ENCODE peak calls at places on chromosomes 4 and X, in four cellular contexts. One of them, this sample, is unnamed. For H3K27me3, the result is how much of the 10 kb centered on the place peaks cover.

GRCh38 chr4:95153182-95153581 is 395.4 kb downstream of the BMPR1B start:
- DNase-seq in sigmoid colon: no peak
- DNase-seq in Panc1: no peak
- DNase-seq in breast epithelium: no peak
- DNase-seq in this sample: no peak

GRCh38 chrX:106042296-106042695 is 3.8 kb upstream of the SERPINA7 start:
- DNase-seq in sigmoid colon: no peak
- DNase-seq in Panc1: no peak
- DNase-seq in breast epithelium: no peak
- DNase-seq in this sample: no peak

GRCh38 chrX:130179579-130180215 is 7.9 kb downstream of the RAB33A start:
- DNase-seq in sigmoid colon: no peak
- DNase-seq in Panc1: no peak
- DNase-seq in breast epithelium: no peak
- DNase-seq in this sample: no peak

GRCh38 chrX:100413231-100413630 is 3.2 kb upstream of the PCDH19 start:
- DNase-seq in sigmoid colon: no peak
- DNase-seq in Panc1: no peak
- DNase-seq in breast epithelium: no peak
- DNase-seq in this sample: no peak

GRCh38 chrX:129565046-129565649 is 25.1 kb downstream of the OCRL start:
- DNase-seq in sigmoid colon: no peak
- DNase-seq in Panc1: no peak
- DNase-seq in breast epithelium: no peak
- DNase-seq in this sample: no peak

GRCh38 chrX:71978164-71978563 is 67.5 kb downstream of the NHSL2 start:
- DNase-seq in sigmoid colon: no peak
- DNase-seq in Panc1: no peak
- DNase-seq in breast epithelium: no peak
- DNase-seq in this sample: no peak

GRCh38 chr4:85713005-85713404 is 238.1 kb downstream of the ARHGAP24 start:
- DNase-seq in sigmoid colon: no peak
- DNase-seq in Panc1: no peak
- DNase-seq in breast epithelium: no peak
- DNase-seq in this sample: no peak

GRCh38 chrX:1851527-1851926 is 236.7 kb downstream of the ASMT start:
- DNase-seq in sigmoid colon: no peak
- DNase-seq in Panc1: no peak
- DNase-seq in breast epithelium: no peak
- DNase-seq in this sample: no peak

GRCh38 chrX:23331701-23332100 is 2.9 kb upstream of the PTCHD1 start:
- DNase-seq in sigmoid colon: no peak
- DNase-seq in Panc1: no peak
- DNase-seq in breast epithelium: no peak
- DNase-seq in this sample: no peak

GRCh38 chr4:83219344-83219990 is 65.1 kb downstream of the COQ2 start:
- DNase-seq in sigmoid colon: no peak
- DNase-seq in Panc1: no peak
- DNase-seq in breast epithelium: peak
- DNase-seq in this sample: no peak

GRCh38 chrX:68647156-68647957 is at the start of gene STARD8:
- DNase-seq in sigmoid colon: no peak
- DNase-seq in Panc1: no peak
- DNase-seq in breast epithelium: no peak
- DNase-seq in this sample: peak

GRCh38 chr4:183261953-183262775 is 57.9 kb downstream of the CLDN22 start:
- DNase-seq in sigmoid colon: peak
- DNase-seq in Panc1: no peak
- DNase-seq in breast epithelium: peak
- DNase-seq in this sample: peak

GRCh38 chrX:7925867-7926472 is 1.2 kb downstream of the PNPLA4 start:
- DNase-seq in sigmoid colon: peak
- DNase-seq in Panc1: no peak
- DNase-seq in breast epithelium: peak
- DNase-seq in this sample: no peak

GRCh38 chr4:7161721-7162214 is 30.6 kb upstream of the SORCS2 start:
- DNase-seq in sigmoid colon: peak
- DNase-seq in Panc1: no peak
- DNase-seq in breast epithelium: peak
- DNase-seq in this sample: no peak

GRCh38 chr4:11548529-11549176 is 120.0 kb upstream of the HS3ST1 start:
- DNase-seq in sigmoid colon: no peak
- DNase-seq in Panc1: no peak
- DNase-seq in breast epithelium: no peak
- DNase-seq in this sample: no peak

GRCh38 chr4:119103263-119103662 is 32.4 kb upstream of the MYOZ2 start:
- DNase-seq in sigmoid colon: peak
- DNase-seq in Panc1: peak
- DNase-seq in breast epithelium: peak
- DNase-seq in this sample: no peak

GRCh38 chr4:46425775-46426400 is 36.0 kb upstream of the GABRA2 start:
- DNase-seq in sigmoid colon: no peak
- DNase-seq in Panc1: no peak
- DNase-seq in breast epithelium: no peak
- DNase-seq in this sample: no peak

GRCh38 chr4:188282620-188283232 is 143.5 kb downstream of the TRIML1 start:
- DNase-seq in sigmoid colon: no peak
- DNase-seq in Panc1: no peak
- DNase-seq in breast epithelium: no peak
- DNase-seq in this sample: no peak

GRCh38 chr4:48380583-48381167 is 39.3 kb downstream of the SLAIN2 start:
- DNase-seq in sigmoid colon: no peak
- DNase-seq in Panc1: no peak
- DNase-seq in breast epithelium: no peak
- DNase-seq in this sample: no peak

DNA sequence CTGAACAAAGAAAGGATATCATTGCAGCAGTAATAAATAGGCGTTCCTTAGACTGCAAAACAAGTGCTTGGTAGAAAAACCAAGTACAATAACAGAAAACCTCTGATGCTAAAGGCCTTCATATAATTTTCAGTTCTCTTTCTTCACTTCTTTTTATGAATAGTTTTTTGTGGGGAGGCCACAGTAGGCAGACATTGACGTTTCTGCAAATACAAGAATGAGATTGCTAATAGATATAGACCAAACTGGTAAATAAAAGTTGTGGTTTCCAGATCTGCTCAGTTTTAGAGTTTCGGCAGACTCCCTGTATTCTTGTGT is 57.0 kb upstream of the RAP1GDS1 start:
- DNase-seq in sigmoid colon: no peak
- DNase-seq in Panc1: no peak
- DNase-seq in breast epithelium: no peak
- DNase-seq in this sample: no peak
- H3K27me3 ChIP-seq in sigmoid colon: under half
- H3K27me3 ChIP-seq in Panc1: under half
- H3K27me3 ChIP-seq in breast epithelium: under half
- H3K27me3 ChIP-seq in this sample: under half

DNA sequence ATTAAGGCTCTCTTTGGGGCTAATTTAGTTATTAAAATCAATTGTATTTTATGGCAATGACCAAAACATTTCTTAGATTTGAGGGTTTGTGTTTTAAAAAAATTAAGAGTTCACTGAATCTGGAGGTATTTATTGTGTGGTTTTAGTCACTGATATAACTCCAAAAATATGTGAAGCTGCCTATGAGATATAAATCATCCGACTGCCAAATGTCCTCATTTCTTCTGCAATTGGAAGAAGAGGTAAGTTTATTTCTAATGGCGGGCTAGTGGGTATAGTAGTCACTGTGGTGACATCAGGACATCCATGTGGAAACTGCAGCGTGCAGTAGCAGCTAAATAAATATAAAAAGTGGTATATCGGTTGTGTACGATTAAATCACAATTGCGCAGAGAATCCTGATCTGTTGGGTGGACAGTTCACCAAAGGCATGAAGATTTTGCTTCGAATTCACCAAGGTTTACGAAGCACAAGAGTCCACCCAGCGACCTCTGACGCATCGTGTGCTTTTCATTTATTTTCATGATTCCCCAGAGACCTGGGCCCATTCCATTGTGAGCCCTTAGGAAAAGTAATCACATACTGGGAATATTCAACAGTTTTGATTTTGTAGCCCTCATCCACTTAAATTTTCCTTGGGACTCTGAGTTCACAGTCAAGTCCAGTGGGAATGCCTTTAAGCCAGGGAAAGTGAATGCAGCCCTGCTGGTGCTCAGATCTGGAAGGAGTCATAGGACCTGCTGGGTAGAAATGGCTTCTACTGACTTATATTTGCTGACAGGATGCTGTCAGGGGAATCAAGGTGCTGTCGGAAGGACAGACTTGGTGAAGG is 205.3 kb downstream of the MID1 start:
- DNase-seq in sigmoid colon: no peak
- DNase-seq in Panc1: no peak
- DNase-seq in breast epithelium: no peak
- DNase-seq in this sample: no peak
- H3K4me3 ChIP-seq in sigmoid colon: no peak
- H3K4me3 ChIP-seq in Panc1: no peak
- H3K4me3 ChIP-seq in breast epithelium: no peak
- H3K4me3 ChIP-seq in this sample: no peak

GRCh38 chr4:173515458-173515857 is 14.6 kb downstream of the HAND2 start:
- DNase-seq in sigmoid colon: no peak
- DNase-seq in Panc1: no peak
- DNase-seq in breast epithelium: no peak
- DNase-seq in this sample: no peak
- H3K27me3 ChIP-seq in sigmoid colon: under half
- H3K27me3 ChIP-seq in Panc1: under half
- H3K27me3 ChIP-seq in breast epithelium: half or more
- H3K27me3 ChIP-seq in this sample: under half

DNA sequence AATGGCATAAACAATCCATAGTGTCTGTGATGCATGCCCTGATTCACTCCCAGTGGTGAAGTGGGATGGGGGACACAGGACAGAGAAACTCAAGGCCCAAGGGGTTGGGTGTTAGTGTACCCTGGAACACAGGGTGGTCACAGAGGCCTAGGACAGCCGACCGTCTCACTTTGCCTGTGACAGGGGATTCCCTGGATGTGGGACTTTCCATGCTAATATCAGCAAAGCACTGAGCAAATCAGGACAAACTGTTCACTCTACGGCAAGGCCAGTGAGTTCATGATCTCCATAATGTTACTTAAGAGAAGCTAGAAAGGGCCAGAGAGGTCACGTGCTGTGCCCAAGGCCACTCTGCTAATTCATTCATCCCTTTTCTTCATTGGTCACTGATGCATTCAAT is 158.7 kb upstream of the RBPJ start:
- DNase-seq in sigmoid colon: no peak
- DNase-seq in Panc1: no peak
- DNase-seq in breast epithelium: no peak
- DNase-seq in this sample: no peak
- H3K4me3 ChIP-seq in sigmoid colon: no peak
- H3K4me3 ChIP-seq in Panc1: no peak
- H3K4me3 ChIP-seq in breast epithelium: no peak
- H3K4me3 ChIP-seq in this sample: no peak

DNA sequence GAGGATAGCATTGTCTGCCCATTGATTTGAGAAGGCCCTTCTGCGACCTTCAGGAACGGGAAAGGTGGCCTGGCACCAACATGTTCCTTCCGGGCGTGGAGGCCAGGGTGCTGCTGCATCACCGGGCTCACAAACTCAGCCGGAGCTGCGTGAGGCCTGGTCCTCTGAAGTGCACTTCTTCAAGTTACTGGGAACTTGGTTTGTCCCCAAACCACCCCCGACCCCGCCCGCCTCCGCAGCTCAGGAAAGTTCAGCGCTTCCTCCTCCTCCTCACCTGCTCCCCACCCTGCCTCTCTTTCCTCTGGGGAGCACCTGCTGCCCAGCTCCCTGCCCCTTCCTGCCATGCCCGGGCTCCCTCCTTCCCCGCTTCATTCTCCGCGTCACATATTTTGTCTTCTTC is 116.0 kb upstream of the LRPAP1 start:
- DNase-seq in sigmoid colon: no peak
- DNase-seq in Panc1: no peak
- DNase-seq in breast epithelium: no peak
- DNase-seq in this sample: no peak
- H3K27me3 ChIP-seq in sigmoid colon: under half
- H3K27me3 ChIP-seq in Panc1: under half
- H3K27me3 ChIP-seq in breast epithelium: half or more
- H3K27me3 ChIP-seq in this sample: under half

GRCh38 chr4:139522457-139522856 is 33.6 kb downstream of the SETD7 start:
- DNase-seq in sigmoid colon: no peak
- DNase-seq in Panc1: no peak
- DNase-seq in breast epithelium: no peak
- DNase-seq in this sample: no peak

GRCh38 chr4:139524062-139524631 is 31.9 kb downstream of the SETD7 start:
- DNase-seq in sigmoid colon: no peak
- DNase-seq in Panc1: no peak
- DNase-seq in breast epithelium: no peak
- DNase-seq in this sample: no peak

GRCh38 chr4:139523076-139523475 is 32.9 kb downstream of the SETD7 start:
- DNase-seq in sigmoid colon: no peak
- DNase-seq in Panc1: no peak
- DNase-seq in breast epithelium: no peak
- DNase-seq in this sample: no peak

GRCh38 chr4:139526928-139527327 is 29.1 kb downstream of the SETD7 start:
- DNase-seq in sigmoid colon: no peak
- DNase-seq in Panc1: no peak
- DNase-seq in breast epithelium: no peak
- DNase-seq in this sample: no peak

GRCh38 chr4:139525414-139525813 is 30.6 kb downstream of the SETD7 start:
- DNase-seq in sigmoid colon: no peak
- DNase-seq in Panc1: no peak
- DNase-seq in breast epithelium: no peak
- DNase-seq in this sample: no peak
- H3K4me3 ChIP-seq in sigmoid colon: no peak
- H3K4me3 ChIP-seq in Panc1: no peak
- H3K4me3 ChIP-seq in breast epithelium: no peak
- H3K4me3 ChIP-seq in this sample: no peak